ENCODE peak calls at places on chromosomes 5 and 9, in eight cellular contexts. One of them, this sample, is unnamed.

GRCh38 chr9:1222511-1222910 is 172.4 kb downstream of the DMRT2 start:
- DNase-seq in effector CD4-positive, alpha-beta T cell: no peak
- DNase-seq in globus pallidus: no peak
- DNase-seq in right lobe of liver: no peak
- DNase-seq in SW 1271: no peak
- DNase-seq in CD4-positive, CD25-positive, alpha-beta regulatory T cell: no peak
- DNase-seq in activated naive CD4-positive, alpha-beta T cell treated with anti-CD3 and anti-CD28 coated beads for 36 hours: no peak
- DNase-seq in GM13976: no peak
- DNase-seq in this sample: no peak

GRCh38 chr5:80884086-80884813 is 75.9 kb upstream of the RASGRF2 start:
- DNase-seq in effector CD4-positive, alpha-beta T cell: no peak
- DNase-seq in globus pallidus: no peak
- DNase-seq in right lobe of liver: no peak
- DNase-seq in SW 1271: no peak
- DNase-seq in CD4-positive, CD25-positive, alpha-beta regulatory T cell: no peak
- DNase-seq in activated naive CD4-positive, alpha-beta T cell treated with anti-CD3 and anti-CD28 coated beads for 36 hours: peak; percentile 10
- DNase-seq in GM13976: no peak
- DNase-seq in this sample: no peak

GRCh38 chr5:150603491-150603890 is 37.0 kb upstream of the SYNPO start:
- DNase-seq in effector CD4-positive, alpha-beta T cell: no peak
- DNase-seq in globus pallidus: no peak
- DNase-seq in right lobe of liver: no peak
- DNase-seq in SW 1271: no peak
- DNase-seq in CD4-positive, CD25-positive, alpha-beta regulatory T cell: no peak
- DNase-seq in activated naive CD4-positive, alpha-beta T cell treated with anti-CD3 and anti-CD28 coated beads for 36 hours: no peak
- DNase-seq in GM13976: no peak
- DNase-seq in this sample: no peak

GRCh38 chr9:83231039-83231438 is 168.1 kb upstream of the RASEF start:
- DNase-seq in effector CD4-positive, alpha-beta T cell: no peak
- DNase-seq in globus pallidus: no peak
- DNase-seq in right lobe of liver: no peak
- DNase-seq in SW 1271: no peak
- DNase-seq in CD4-positive, CD25-positive, alpha-beta regulatory T cell: no peak
- DNase-seq in activated naive CD4-positive, alpha-beta T cell treated with anti-CD3 and anti-CD28 coated beads for 36 hours: no peak
- DNase-seq in GM13976: no peak
- DNase-seq in this sample: no peak

GRCh38 chr9:136626066-136626725 is 36.5 kb upstream of the EGFL7 start:
- DNase-seq in effector CD4-positive, alpha-beta T cell: no peak
- DNase-seq in globus pallidus: no peak
- DNase-seq in right lobe of liver: peak; percentile 95
- DNase-seq in SW 1271: no peak
- DNase-seq in CD4-positive, CD25-positive, alpha-beta regulatory T cell: no peak
- DNase-seq in activated naive CD4-positive, alpha-beta T cell treated with anti-CD3 and anti-CD28 coated beads for 36 hours: no peak
- DNase-seq in GM13976: no peak
- DNase-seq in this sample: no peak

GRCh38 chr9:7205806-7206205 is 448.0 kb downstream of the KDM4C start:
- DNase-seq in effector CD4-positive, alpha-beta T cell: no peak
- DNase-seq in globus pallidus: no peak
- DNase-seq in right lobe of liver: no peak
- DNase-seq in SW 1271: no peak
- DNase-seq in CD4-positive, CD25-positive, alpha-beta regulatory T cell: no peak
- DNase-seq in activated naive CD4-positive, alpha-beta T cell treated with anti-CD3 and anti-CD28 coated beads for 36 hours: no peak
- DNase-seq in GM13976: no peak
- DNase-seq in this sample: no peak

GRCh38 chr5:168734657-168735344 is 155.6 kb upstream of the PANK3 start:
- DNase-seq in effector CD4-positive, alpha-beta T cell: no peak
- DNase-seq in globus pallidus: peak; percentile 13
- DNase-seq in right lobe of liver: no peak
- DNase-seq in SW 1271: no peak
- DNase-seq in CD4-positive, CD25-positive, alpha-beta regulatory T cell: no peak
- DNase-seq in activated naive CD4-positive, alpha-beta T cell treated with anti-CD3 and anti-CD28 coated beads for 36 hours: peak; percentile 10
- DNase-seq in GM13976: no peak
- DNase-seq in this sample: peak; percentile 43

GRCh38 chr9:78807286-78807685 is 510.4 kb downstream of the PSAT1 start:
- DNase-seq in effector CD4-positive, alpha-beta T cell: no peak
- DNase-seq in globus pallidus: no peak
- DNase-seq in right lobe of liver: no peak
- DNase-seq in SW 1271: no peak
- DNase-seq in CD4-positive, CD25-positive, alpha-beta regulatory T cell: no peak
- DNase-seq in activated naive CD4-positive, alpha-beta T cell treated with anti-CD3 and anti-CD28 coated beads for 36 hours: no peak
- DNase-seq in GM13976: no peak
- DNase-seq in this sample: no peak

GRCh38 chr5:143582176-143582575 is 178.7 kb upstream of the NR3C1 start:
- DNase-seq in effector CD4-positive, alpha-beta T cell: no peak
- DNase-seq in globus pallidus: no peak
- DNase-seq in right lobe of liver: no peak
- DNase-seq in SW 1271: no peak
- DNase-seq in CD4-positive, CD25-positive, alpha-beta regulatory T cell: no peak
- DNase-seq in activated naive CD4-positive, alpha-beta T cell treated with anti-CD3 and anti-CD28 coated beads for 36 hours: no peak
- DNase-seq in GM13976: no peak
- DNase-seq in this sample: no peak

GRCh38 chr5:125198270-125198974 is 452.0 kb upstream of the ZNF608 start:
- DNase-seq in effector CD4-positive, alpha-beta T cell: no peak
- DNase-seq in globus pallidus: peak; percentile 84
- DNase-seq in right lobe of liver: peak; percentile 58
- DNase-seq in SW 1271: no peak
- DNase-seq in CD4-positive, CD25-positive, alpha-beta regulatory T cell: no peak
- DNase-seq in activated naive CD4-positive, alpha-beta T cell treated with anti-CD3 and anti-CD28 coated beads for 36 hours: no peak
- DNase-seq in GM13976: no peak
- DNase-seq in this sample: no peak

GRCh38 chr5:93130623-93131022 is 450.4 kb downstream of the NR2F1-AS1 start:
- DNase-seq in effector CD4-positive, alpha-beta T cell: no peak
- DNase-seq in globus pallidus: peak; percentile 3
- DNase-seq in right lobe of liver: no peak
- DNase-seq in SW 1271: no peak
- DNase-seq in CD4-positive, CD25-positive, alpha-beta regulatory T cell: no peak
- DNase-seq in activated naive CD4-positive, alpha-beta T cell treated with anti-CD3 and anti-CD28 coated beads for 36 hours: no peak
- DNase-seq in GM13976: no peak
- DNase-seq in this sample: no peak

GRCh38 chr5:157750320-157750719 is 6.8 kb downstream of the LSM11 start:
- DNase-seq in effector CD4-positive, alpha-beta T cell: no peak
- DNase-seq in globus pallidus: no peak
- DNase-seq in right lobe of liver: no peak
- DNase-seq in SW 1271: no peak
- DNase-seq in CD4-positive, CD25-positive, alpha-beta regulatory T cell: no peak
- DNase-seq in activated naive CD4-positive, alpha-beta T cell treated with anti-CD3 and anti-CD28 coated beads for 36 hours: no peak
- DNase-seq in GM13976: no peak
- DNase-seq in this sample: no peak

GRCh38 chr5:173882632-173883031 is 5.5 kb upstream of the CPEB4 start:
- DNase-seq in effector CD4-positive, alpha-beta T cell: no peak
- DNase-seq in globus pallidus: no peak
- DNase-seq in right lobe of liver: no peak
- DNase-seq in SW 1271: peak; percentile 14
- DNase-seq in CD4-positive, CD25-positive, alpha-beta regulatory T cell: no peak
- DNase-seq in activated naive CD4-positive, alpha-beta T cell treated with anti-CD3 and anti-CD28 coated beads for 36 hours: no peak
- DNase-seq in GM13976: no peak
- DNase-seq in this sample: no peak

GRCh38 chr9:13575558-13575957 is 296.1 kb upstream of the MPDZ start:
- DNase-seq in effector CD4-positive, alpha-beta T cell: no peak
- DNase-seq in globus pallidus: no peak
- DNase-seq in right lobe of liver: no peak
- DNase-seq in SW 1271: no peak
- DNase-seq in CD4-positive, CD25-positive, alpha-beta regulatory T cell: no peak
- DNase-seq in activated naive CD4-positive, alpha-beta T cell treated with anti-CD3 and anti-CD28 coated beads for 36 hours: no peak
- DNase-seq in GM13976: no peak
- DNase-seq in this sample: no peak

GRCh38 chr5:172321593-172321992 is 38.0 kb upstream of the UBTD2 start:
- DNase-seq in effector CD4-positive, alpha-beta T cell: no peak
- DNase-seq in globus pallidus: no peak
- DNase-seq in right lobe of liver: no peak
- DNase-seq in SW 1271: no peak
- DNase-seq in CD4-positive, CD25-positive, alpha-beta regulatory T cell: no peak
- DNase-seq in activated naive CD4-positive, alpha-beta T cell treated with anti-CD3 and anti-CD28 coated beads for 36 hours: no peak
- DNase-seq in GM13976: no peak
- DNase-seq in this sample: no peak

GRCh38 chr5:7396169-7397004 is 449 bp downstream of the ADCY2 start:
- DNase-seq in effector CD4-positive, alpha-beta T cell: no peak
- DNase-seq in globus pallidus: peak; percentile 29
- DNase-seq in right lobe of liver: no peak
- DNase-seq in SW 1271: no peak
- DNase-seq in CD4-positive, CD25-positive, alpha-beta regulatory T cell: no peak
- DNase-seq in activated naive CD4-positive, alpha-beta T cell treated with anti-CD3 and anti-CD28 coated beads for 36 hours: no peak
- DNase-seq in GM13976: no peak
- DNase-seq in this sample: peak; percentile 21

GRCh38 chr5:167945542-167946384 is 345.7 kb upstream of the WWC1 start:
- DNase-seq in effector CD4-positive, alpha-beta T cell: no peak
- DNase-seq in globus pallidus: no peak
- DNase-seq in right lobe of liver: no peak
- DNase-seq in SW 1271: peak; percentile 29
- DNase-seq in CD4-positive, CD25-positive, alpha-beta regulatory T cell: no peak
- DNase-seq in activated naive CD4-positive, alpha-beta T cell treated with anti-CD3 and anti-CD28 coated beads for 36 hours: no peak
- DNase-seq in GM13976: no peak
- DNase-seq in this sample: no peak

GRCh38 chr9:100601216-100601615 is 23.3 kb downstream of the CAVIN4 start:
- DNase-seq in effector CD4-positive, alpha-beta T cell: no peak
- DNase-seq in globus pallidus: peak; percentile 58
- DNase-seq in right lobe of liver: no peak
- DNase-seq in SW 1271: peak; percentile 52
- DNase-seq in CD4-positive, CD25-positive, alpha-beta regulatory T cell: peak; percentile 16
- DNase-seq in activated naive CD4-positive, alpha-beta T cell treated with anti-CD3 and anti-CD28 coated beads for 36 hours: peak; percentile 61
- DNase-seq in GM13976: peak; percentile 51
- DNase-seq in this sample: peak; percentile 51

GRCh38 chr9:127928232-127929043 is 2.1 kb downstream of the PIP5KL1 start:
- DNase-seq in effector CD4-positive, alpha-beta T cell: no peak
- DNase-seq in globus pallidus: no peak
- DNase-seq in right lobe of liver: no peak
- DNase-seq in SW 1271: no peak
- DNase-seq in CD4-positive, CD25-positive, alpha-beta regulatory T cell: no peak
- DNase-seq in activated naive CD4-positive, alpha-beta T cell treated with anti-CD3 and anti-CD28 coated beads for 36 hours: no peak
- DNase-seq in GM13976: no peak
- DNase-seq in this sample: no peak

GRCh38 chr5:127898551-127899213 is 184.9 kb upstream of the SLC12A2 start:
- DNase-seq in effector CD4-positive, alpha-beta T cell: no peak
- DNase-seq in globus pallidus: no peak
- DNase-seq in right lobe of liver: no peak
- DNase-seq in SW 1271: no peak
- DNase-seq in CD4-positive, CD25-positive, alpha-beta regulatory T cell: no peak
- DNase-seq in activated naive CD4-positive, alpha-beta T cell treated with anti-CD3 and anti-CD28 coated beads for 36 hours: peak; percentile 29
- DNase-seq in GM13976: no peak
- DNase-seq in this sample: no peak

GRCh38 chr5:93990504-93991085 is 249.2 kb upstream of the POU5F2 start:
- DNase-seq in effector CD4-positive, alpha-beta T cell: no peak
- DNase-seq in globus pallidus: no peak
- DNase-seq in right lobe of liver: no peak
- DNase-seq in SW 1271: no peak
- DNase-seq in CD4-positive, CD25-positive, alpha-beta regulatory T cell: no peak
- DNase-seq in activated naive CD4-positive, alpha-beta T cell treated with anti-CD3 and anti-CD28 coated beads for 36 hours: no peak
- DNase-seq in GM13976: no peak
- DNase-seq in this sample: no peak

GRCh38 chr5:59034498-59035186 is 451.8 kb downstream of the RAB3C start:
- DNase-seq in effector CD4-positive, alpha-beta T cell: peak; percentile 20
- DNase-seq in globus pallidus: peak; percentile 16
- DNase-seq in right lobe of liver: no peak
- DNase-seq in SW 1271: peak; percentile 77
- DNase-seq in CD4-positive, CD25-positive, alpha-beta regulatory T cell: peak; percentile 40
- DNase-seq in activated naive CD4-positive, alpha-beta T cell treated with anti-CD3 and anti-CD28 coated beads for 36 hours: peak; percentile 38
- DNase-seq in GM13976: peak; percentile 45
- DNase-seq in this sample: peak; percentile 46

GRCh38 chr5:38433160-38433861 is 123.1 kb downstream of the LIFR start:
- DNase-seq in effector CD4-positive, alpha-beta T cell: no peak
- DNase-seq in globus pallidus: no peak
- DNase-seq in right lobe of liver: no peak
- DNase-seq in SW 1271: no peak
- DNase-seq in CD4-positive, CD25-positive, alpha-beta regulatory T cell: no peak
- DNase-seq in activated naive CD4-positive, alpha-beta T cell treated with anti-CD3 and anti-CD28 coated beads for 36 hours: no peak
- DNase-seq in GM13976: no peak
- DNase-seq in this sample: no peak

GRCh38 chr9:116027951-116028350 is 125.6 kb upstream of the PAPPA start:
- DNase-seq in effector CD4-positive, alpha-beta T cell: no peak
- DNase-seq in globus pallidus: no peak
- DNase-seq in right lobe of liver: no peak
- DNase-seq in SW 1271: no peak
- DNase-seq in CD4-positive, CD25-positive, alpha-beta regulatory T cell: no peak
- DNase-seq in activated naive CD4-positive, alpha-beta T cell treated with anti-CD3 and anti-CD28 coated beads for 36 hours: no peak
- DNase-seq in GM13976: no peak
- DNase-seq in this sample: no peak

GRCh38 chr5:157571357-157571827 is 4.2 kb downstream of the ADAM19 start:
- DNase-seq in effector CD4-positive, alpha-beta T cell: no peak
- DNase-seq in globus pallidus: peak; percentile 35
- DNase-seq in right lobe of liver: no peak
- DNase-seq in SW 1271: no peak
- DNase-seq in CD4-positive, CD25-positive, alpha-beta regulatory T cell: peak; percentile 43
- DNase-seq in activated naive CD4-positive, alpha-beta T cell treated with anti-CD3 and anti-CD28 coated beads for 36 hours: peak; percentile 14
- DNase-seq in GM13976: peak; percentile 71
- DNase-seq in this sample: peak; percentile 66

GRCh38 chr5:150485770-150486401 is 22.0 kb upstream of the NDST1 start:
- DNase-seq in effector CD4-positive, alpha-beta T cell: no peak
- DNase-seq in globus pallidus: no peak
- DNase-seq in right lobe of liver: peak; percentile 90
- DNase-seq in SW 1271: peak; percentile 34
- DNase-seq in CD4-positive, CD25-positive, alpha-beta regulatory T cell: no peak
- DNase-seq in activated naive CD4-positive, alpha-beta T cell treated with anti-CD3 and anti-CD28 coated beads for 36 hours: peak; percentile 31
- DNase-seq in GM13976: peak; percentile 72
- DNase-seq in this sample: peak; percentile 78

GRCh38 chr5:150780180-150780692 is 1.7 kb downstream of the SMIM3 start:
- DNase-seq in effector CD4-positive, alpha-beta T cell: no peak
- DNase-seq in globus pallidus: no peak
- DNase-seq in right lobe of liver: no peak
- DNase-seq in SW 1271: no peak
- DNase-seq in CD4-positive, CD25-positive, alpha-beta regulatory T cell: no peak
- DNase-seq in activated naive CD4-positive, alpha-beta T cell treated with anti-CD3 and anti-CD28 coated beads for 36 hours: peak; percentile 70
- DNase-seq in GM13976: peak; percentile 68
- DNase-seq in this sample: peak; percentile 56

GRCh38 chr9:137457406-137458193 is 1.5 kb downstream of the NSMF start:
- DNase-seq in effector CD4-positive, alpha-beta T cell: peak; percentile 3
- DNase-seq in globus pallidus: no peak
- DNase-seq in right lobe of liver: peak; percentile 57
- DNase-seq in SW 1271: no peak
- DNase-seq in CD4-positive, CD25-positive, alpha-beta regulatory T cell: no peak
- DNase-seq in activated naive CD4-positive, alpha-beta T cell treated with anti-CD3 and anti-CD28 coated beads for 36 hours: no peak
- DNase-seq in GM13976: no peak
- DNase-seq in this sample: no peak

GRCh38 chr5:42718591-42718990 is 38.0 kb upstream of the CCDC152 start:
- DNase-seq in effector CD4-positive, alpha-beta T cell: no peak
- DNase-seq in globus pallidus: no peak
- DNase-seq in right lobe of liver: no peak
- DNase-seq in SW 1271: no peak
- DNase-seq in CD4-positive, CD25-positive, alpha-beta regulatory T cell: no peak
- DNase-seq in activated naive CD4-positive, alpha-beta T cell treated with anti-CD3 and anti-CD28 coated beads for 36 hours: no peak
- DNase-seq in GM13976: no peak
- DNase-seq in this sample: no peak

GRCh38 chr9:89278997-89279739 is 31.8 kb upstream of the CKS2 start:
- DNase-seq in effector CD4-positive, alpha-beta T cell: no peak
- DNase-seq in globus pallidus: peak; percentile 13
- DNase-seq in right lobe of liver: no peak
- DNase-seq in SW 1271: peak; percentile 55
- DNase-seq in CD4-positive, CD25-positive, alpha-beta regulatory T cell: peak; percentile 16
- DNase-seq in activated naive CD4-positive, alpha-beta T cell treated with anti-CD3 and anti-CD28 coated beads for 36 hours: peak; percentile 38
- DNase-seq in GM13976: peak; percentile 55
- DNase-seq in this sample: peak; percentile 65

GRCh38 chr5:118791986-118792734 is 196.2 kb downstream of the DTWD2 start:
- DNase-seq in effector CD4-positive, alpha-beta T cell: no peak
- DNase-seq in globus pallidus: peak; percentile 82
- DNase-seq in right lobe of liver: no peak
- DNase-seq in SW 1271: peak; percentile 80
- DNase-seq in CD4-positive, CD25-positive, alpha-beta regulatory T cell: peak; percentile 8
- DNase-seq in activated naive CD4-positive, alpha-beta T cell treated with anti-CD3 and anti-CD28 coated beads for 36 hours: peak; percentile 39
- DNase-seq in GM13976: peak; percentile 50
- DNase-seq in this sample: peak; percentile 42

This sample was measured in GM13977.